ENCODE peak calls at places on chromosomes 7 and 10, in seven cellular contexts. L, C, B, V, M, D and G are unnamed samples.
A peak's percentile ranks its signal among the peaks of the same experiment; 100 is the strongest.

GRCh38 chr10:124999433-125000365 is 57.8 kb downstream of the ZRANB1 start:
- DNase-seq in L (peak; percentile 88), D (no peak), B (no peak), V (peak; percentile 61), C (no peak), M (no peak), G (no peak)

GRCh38 chr7:88217675-88218427 is 2.0 kb downstream of the SRI start:
- DNase-seq in D (no peak), C (no peak), M (no peak), B (peak; percentile 12), V (no peak), L (no peak), G (peak; percentile 69)

GRCh38 chr7:34389332-34390078 is 268.5 kb upstream of the NPSR1 start:
- DNase-seq in D (no peak), V (no peak), C (no peak), M (no peak), B (no peak), L (no peak), G (no peak)

GRCh38 chr7:123533929-123534382 is 439 bp downstream of the IQUB start:
- DNase-seq in V (no peak), D (no peak), M (no peak), C (no peak), B (peak; percentile 5), L (no peak), G (no peak)

GRCh38 chr10:34135515-34135914 is 679.6 kb downstream of the PARD3 start:
- DNase-seq in M (no peak), C (no peak), L (no peak), D (no peak), V (no peak), B (no peak), G (no peak)

GRCh38 chr10:32408690-32409089 is 37.2 kb upstream of the CCDC7 start:
- DNase-seq in B (no peak), M (no peak), L (no peak), C (no peak), V (no peak), D (no peak), G (no peak)

GRCh38 chr10:110399163-110400094 is 94.7 kb upstream of the SMNDC1 start:
- DNase-seq in B (no peak), L (peak; percentile 98), V (no peak), M (peak; percentile 99), D (peak; percentile 88), C (peak; percentile 99), G (no peak)

GRCh38 chr10:58137813-58138212 is 129.9 kb downstream of the IPMK start:
- DNase-seq in V (no peak), C (no peak), D (no peak), M (no peak), L (no peak), B (no peak), G (no peak)

GRCh38 chr10:122308487-122309141 is 37.5 kb downstream of the BTBD16 start:
- DNase-seq in L (no peak), D (peak; percentile 17), C (no peak), M (no peak), V (no peak), B (no peak), G (no peak)

GRCh38 chr7:6228865-6229264 is 43.6 kb downstream of the CYTH3 start:
- DNase-seq in D (no peak), V (no peak), M (no peak), L (peak; percentile 79), C (no peak), B (peak; percentile 21), G (no peak)